ENCODE peak calls at places on chromosomes 4 and X, in eight cellular contexts. V is HL-60, G is choroid plexus epithelial cell, F is progenitor cell of endocrine pancreas, K is NCI-H510A, Q is SJSA1, U is esophagus squamous epithelium, C is PC-3. O is an unnamed sample.
A peak's percentile ranks its signal among the peaks of the same experiment; 100 is the strongest.

GRCh38 chrX:103607385-103608304 is at the start of gene TCEAL3:
- DNase-seq in V (no peak), G (peak; percentile 39), F (peak; percentile 30), K (peak; percentile 18), Q (peak; percentile 35), U (peak; percentile 4), C (peak; percentile 37), O (no peak)

GRCh38 chr4:177419416-177419815 is 22.8 kb downstream of the AGA start:
- DNase-seq in V (no peak), G (no peak), F (no peak), K (no peak), Q (no peak), U (no peak), C (no peak), O (no peak)

GRCh38 chr4:183634086-183634485 is 24.9 kb downstream of the RWDD4 start:
- DNase-seq in V (no peak), G (no peak), F (no peak), K (no peak), Q (peak; percentile 4), U (no peak), C (no peak), O (no peak)

GRCh38 chr4:15291133-15291532 is 136.7 kb upstream of the C1QTNF7 start:
- DNase-seq in V (no peak), G (peak; percentile 45), F (no peak), K (no peak), Q (no peak), U (no peak), C (no peak), O (no peak)

GRCh38 chr4:130335417-130336194 is 1239.7 kb downstream of the C4orf33 start:
- DNase-seq in V (no peak), G (no peak), F (no peak), K (no peak), Q (no peak), U (no peak), C (no peak), O (no peak)

GRCh38 chrX:41589634-41590270 is 99.0 kb upstream of the GPR34 start:
- DNase-seq in V (no peak), G (peak; percentile 67), F (no peak), K (no peak), Q (peak; percentile 19), U (no peak), C (no peak), O (no peak)

GRCh38 chr4:25928320-25928955 is 14.4 kb downstream of the SMIM20 start:
- DNase-seq in V (no peak), G (no peak), F (no peak), K (no peak), Q (peak; percentile 12), U (no peak), C (no peak), O (no peak)

GRCh38 chr4:105147226-105148151 is 813 bp downstream of the TET2 start:
- DNase-seq in V (no peak), G (peak; percentile 54), F (no peak), K (no peak), Q (peak; percentile 63), U (no peak), C (peak; percentile 22), O (no peak)

GRCh38 chr4:3670521-3671519 is 95.4 kb upstream of the ADRA2C start:
- DNase-seq in V (no peak), G (no peak), F (no peak), K (no peak), Q (no peak), U (no peak), C (no peak), O (no peak)

GRCh38 chrX:20500171-20500865 is 233.6 kb upstream of the RPS6KA3 start:
- DNase-seq in V (no peak), G (no peak), F (no peak), K (no peak), Q (no peak), U (no peak), C (no peak), O (no peak)

GRCh38 chr4:1409806-1410425 is 3.7 kb upstream of the NKX1-1 start:
- DNase-seq in V (no peak), G (no peak), F (no peak), K (no peak), Q (no peak), U (no peak), C (no peak), O (no peak)

GRCh38 chr4:39319678-39320077 is 46.5 kb downstream of the RFC1 start:
- DNase-seq in V (no peak), G (peak; percentile 92), F (no peak), K (no peak), Q (peak; percentile 56), U (no peak), C (peak; percentile 82), O (peak; percentile 40)

GRCh38 chr4:2284161-2284933 is 22.4 kb upstream of the MXD4 start:
- DNase-seq in V (no peak), G (no peak), F (no peak), K (no peak), Q (no peak), U (no peak), C (no peak), O (no peak)

GRCh38 chrX:16589211-16589610 is 60.7 kb upstream of the S100G start:
- DNase-seq in V (no peak), G (peak; percentile 62), F (no peak), K (no peak), Q (peak; percentile 85), U (no peak), C (peak; percentile 79), O (no peak)

GRCh38 chr4:76458829-76459228 is 23.8 kb downstream of the SHROOM3 start:
- DNase-seq in V (no peak), G (no peak), F (no peak), K (no peak), Q (peak; percentile 89), U (no peak), C (no peak), O (no peak)

GRCh38 chr4:40323866-40324265 is 11.3 kb upstream of the CHRNA9 start:
- DNase-seq in V (no peak), G (no peak), F (no peak), K (no peak), Q (no peak), U (no peak), C (peak; percentile 19), O (no peak)

GRCh38 chrX:53186363-53186762 is 38.6 kb downstream of the KDM5C start:
- DNase-seq in V (no peak), G (peak; percentile 23), F (no peak), K (no peak), Q (no peak), U (no peak), C (peak; percentile 79), O (no peak)

GRCh38 chrX:23616361-23616760 is 50.9 kb upstream of the PRDX4 start:
- DNase-seq in V (peak; percentile 1), G (peak; percentile 53), F (no peak), K (no peak), Q (no peak), U (no peak), C (peak; percentile 48), O (peak; percentile 0)

GRCh38 chrX:2676794-2677675 is 14.1 kb upstream of the CD99 start:
- DNase-seq in V (no peak), G (no peak), F (no peak), K (no peak), Q (no peak), U (no peak), C (peak; percentile 17), O (no peak)

GRCh38 chr4:101944649-101945048 is 154.1 kb downstream of the BANK1 start:
- DNase-seq in V (no peak), G (peak; percentile 72), F (no peak), K (no peak), Q (peak; percentile 50), U (no peak), C (peak; percentile 9), O (no peak)

GRCh38 chr4:74123065-74123728 is 24.2 kb upstream of the CXCL2 start:
- DNase-seq in V (peak; percentile 50), G (peak; percentile 89), F (no peak), K (peak; percentile 11), Q (peak; percentile 29), U (no peak), C (peak; percentile 25), O (peak; percentile 38)

GRCh38 chrX:41238543-41238942 is 95.4 kb upstream of the DDX3X start:
- DNase-seq in V (no peak), G (peak; percentile 72), F (no peak), K (no peak), Q (peak; percentile 22), U (no peak), C (peak; percentile 60), O (no peak)